ENCODE peak calls at places on chromosome 1, in six cellular contexts. One of them, this sample, is unnamed.

GRCh38 chr1:17485280-17485679 is 45.8 kb upstream of the RCC2 start:
- DNase-seq in progenitor cell of endocrine pancreas: no peak
- DNase-seq in activated naive CD4-positive, alpha-beta T cell: no peak
- DNase-seq in A172: no peak
- DNase-seq in caudate nucleus: no peak
- DNase-seq in T-helper 2 cell: no peak
- DNase-seq in this sample: no peak

GRCh38 chr1:173112129-173112528 is 61.4 kb upstream of the TNFSF18 start:
- DNase-seq in caudate nucleus: no peak
- DNase-seq in activated naive CD4-positive, alpha-beta T cell: no peak
- DNase-seq in A172: peak
- DNase-seq in progenitor cell of endocrine pancreas: no peak
- DNase-seq in T-helper 2 cell: no peak
- DNase-seq in this sample: no peak

GRCh38 chr1:211630236-211631081 is 45.0 kb downstream of the NEK2 start:
- DNase-seq in A172: peak
- DNase-seq in T-helper 2 cell: no peak
- DNase-seq in caudate nucleus: no peak
- DNase-seq in progenitor cell of endocrine pancreas: no peak
- DNase-seq in activated naive CD4-positive, alpha-beta T cell: no peak
- DNase-seq in this sample: no peak

GRCh38 chr1:67294836-67295622 is 12.6 kb upstream of the IL12RB2 start:
- DNase-seq in caudate nucleus: no peak
- DNase-seq in progenitor cell of endocrine pancreas: no peak
- DNase-seq in T-helper 2 cell: no peak
- DNase-seq in activated naive CD4-positive, alpha-beta T cell: no peak
- DNase-seq in A172: no peak
- DNase-seq in this sample: no peak

GRCh38 chr1:53076165-53076564 is 14.2 kb downstream of the PODN start:
- DNase-seq in progenitor cell of endocrine pancreas: no peak
- DNase-seq in T-helper 2 cell: no peak
- DNase-seq in caudate nucleus: no peak
- DNase-seq in A172: no peak
- DNase-seq in activated naive CD4-positive, alpha-beta T cell: no peak
- DNase-seq in this sample: no peak

GRCh38 chr1:157133431-157133830 is 4.8 kb downstream of the ETV3 start:
- DNase-seq in progenitor cell of endocrine pancreas: no peak
- DNase-seq in T-helper 2 cell: no peak
- DNase-seq in caudate nucleus: no peak
- DNase-seq in A172: no peak
- DNase-seq in activated naive CD4-positive, alpha-beta T cell: no peak
- DNase-seq in this sample: no peak

GRCh38 chr1:234961468-234962339 is 166.9 kb downstream of the TOMM20 start:
- DNase-seq in activated naive CD4-positive, alpha-beta T cell: no peak
- DNase-seq in caudate nucleus: no peak
- DNase-seq in progenitor cell of endocrine pancreas: no peak
- DNase-seq in A172: peak
- DNase-seq in T-helper 2 cell: no peak
- DNase-seq in this sample: no peak

GRCh38 chr1:7407547-7407895 is 363.6 kb upstream of the VAMP3 start:
- DNase-seq in activated naive CD4-positive, alpha-beta T cell: no peak
- DNase-seq in caudate nucleus: no peak
- DNase-seq in A172: no peak
- DNase-seq in progenitor cell of endocrine pancreas: no peak
- DNase-seq in T-helper 2 cell: no peak
- DNase-seq in this sample: no peak

GRCh38 chr1:118588566-118588965 is 399.6 kb downstream of the TBX15 start:
- DNase-seq in A172: no peak
- DNase-seq in T-helper 2 cell: no peak
- DNase-seq in caudate nucleus: no peak
- DNase-seq in progenitor cell of endocrine pancreas: no peak
- DNase-seq in activated naive CD4-positive, alpha-beta T cell: no peak
- DNase-seq in this sample: no peak

This sample was measured in DMS 273 treated with DMSO at 0.1 percent for 48 hours.